ENCODE peak calls at places on chromosomes 12 and 14, in nine cellular contexts. O is breast epithelium, E is hepatocyte, N is WERI-Rb-1, T is heart right ventricle, M is body of pancreas, L is ovary, S is astrocyte, Q is HL-60. K is an unnamed sample.

GRCh38 chr12:64293654-64294364 is 71.7 kb upstream of the KICS2 start:
- DNase-seq in O (no peak), E (no peak), N (no peak), T (no peak), M (no peak), L (no peak), S (no peak), Q (no peak), K (no peak)

GRCh38 chr14:21275261-21275858 is 4.5 kb upstream of the RPGRIP1 start:
- DNase-seq in O (no peak), E (no peak), N (peak; percentile 47), T (no peak), M (no peak), L (no peak), S (no peak), Q (no peak), K (no peak)

GRCh38 chr14:73058923-73059311 is 583 bp downstream of the RBM25 start:
- DNase-seq in O (no peak), E (peak; percentile 49), N (peak; percentile 46), T (peak; percentile 42), M (no peak), L (no peak), S (peak; percentile 18), Q (peak; percentile 49), K (peak; percentile 39)

GRCh38 chr14:69614592-69614991 is 3.2 kb downstream of the SUSD6 start:
- DNase-seq in O (no peak), E (no peak), N (no peak), T (peak; percentile 36), M (no peak), L (no peak), S (no peak), Q (peak; percentile 81), K (peak; percentile 56)

GRCh38 chr14:85466678-85467077 is 63.3 kb upstream of the FLRT2 start:
- DNase-seq in O (no peak), E (no peak), N (no peak), T (no peak), M (no peak), L (no peak), S (no peak), Q (no peak), K (no peak)

GRCh38 chr12:60874091-60874490 is 1278.3 kb downstream of the SLC16A7 start:
- DNase-seq in O (no peak), E (no peak), N (no peak), T (no peak), M (no peak), L (no peak), S (no peak), Q (no peak), K (no peak)

GRCh38 chr12:14665354-14666348 is 30.7 kb downstream of the GUCY2C start:
- DNase-seq in O (no peak), E (no peak), N (no peak), T (no peak), M (no peak), L (no peak), S (no peak), Q (no peak), K (no peak)

GRCh38 chr12:49342914-49343731 is 3.6 kb upstream of the DNAJC22 start:
- DNase-seq in O (no peak), E (peak; percentile 32), N (peak; percentile 33), T (no peak), M (peak; percentile 29), L (no peak), S (no peak), Q (no peak), K (no peak)

GRCh38 chr14:73198253-73198652 is 39.1 kb upstream of the PAPLN start:
- DNase-seq in O (no peak), E (no peak), N (no peak), T (no peak), M (no peak), L (no peak), S (no peak), Q (no peak), K (no peak)

GRCh38 chr12:82964446-82964845 is 277.7 kb downstream of the TMTC2 start:
- DNase-seq in O (no peak), E (peak; percentile 6), N (no peak), T (no peak), M (no peak), L (no peak), S (peak; percentile 1), Q (no peak), K (no peak)

GRCh38 chr14:24430682-24431568 is 1.2 kb downstream of the KHNYN start:
- DNase-seq in O (no peak), E (peak; percentile 64), N (no peak), T (no peak), M (peak; percentile 26), L (peak; percentile 65), S (no peak), Q (peak; percentile 25), K (no peak)

GRCh38 chr12:74105434-74105833 is 432.2 kb upstream of the ATXN7L3B start:
- DNase-seq in O (no peak), E (no peak), N (no peak), T (no peak), M (no peak), L (no peak), S (peak; percentile 11), Q (no peak), K (no peak)

GRCh38 chr12:126033746-126034145 is 968.5 kb downstream of the AACS start:
- DNase-seq in O (no peak), E (peak; percentile 50), N (no peak), T (no peak), M (no peak), L (no peak), S (peak; percentile 3), Q (no peak), K (no peak)

GRCh38 chr12:49974231-49974675 is 1.5 kb downstream of the AQP6 start:
- DNase-seq in O (no peak), E (peak; percentile 80), N (peak; percentile 89), T (peak; percentile 67), M (peak; percentile 77), L (peak; percentile 53), S (peak; percentile 25), Q (no peak), K (peak; percentile 65)

GRCh38 chr14:69708586-69709169 is 58.3 kb upstream of the SRSF5 start:
- DNase-seq in O (no peak), E (no peak), N (peak; percentile 90), T (no peak), M (no peak), L (no peak), S (no peak), Q (no peak), K (no peak)

GRCh38 chr12:11877869-11878780 is 192.6 kb upstream of the BCL2L14 start:
- DNase-seq in O (no peak), E (peak; percentile 70), N (peak; percentile 22), T (peak; percentile 51), M (peak; percentile 64), L (no peak), S (peak; percentile 78), Q (no peak), K (no peak)

GRCh38 chr14:97788364-97788763 is 991.2 kb downstream of the VRK1 start:
- DNase-seq in O (no peak), E (no peak), N (no peak), T (no peak), M (no peak), L (no peak), S (no peak), Q (no peak), K (no peak)

GRCh38 chr14:97948841-97949240 is 1151.7 kb downstream of the VRK1 start:
- DNase-seq in O (no peak), E (no peak), N (no peak), T (no peak), M (no peak), L (no peak), S (no peak), Q (no peak), K (no peak)

GRCh38 chr12:14261861-14262260 is 103.6 kb upstream of the ATF7IP start:
- DNase-seq in O (no peak), E (no peak), N (no peak), T (no peak), M (no peak), L (no peak), S (no peak), Q (no peak), K (no peak)

GRCh38 chr12:57148469-57149308 is 1.3 kb upstream of the LRP1-AS start:
- DNase-seq in O (no peak), E (peak; percentile 68), N (no peak), T (peak; percentile 57), M (peak; percentile 39), L (peak; percentile 77), S (no peak), Q (peak; percentile 72), K (no peak)
- H3K4me3 ChIP-seq in O (no peak overlapping the region), E (no peak overlapping the region), N (no peak overlapping the region), T (no peak overlapping the region), M (no peak overlapping the region), L (no peak overlapping the region), S (no peak overlapping the region), Q (no peak overlapping the region), K (no peak overlapping the region)

GRCh38 chr14:101567252-101567651 is 6.0 kb downstream of the DIO3 start:
- DNase-seq in O (no peak), E (no peak), N (no peak), T (no peak), M (no peak), L (no peak), S (no peak), Q (no peak), K (no peak)
- H3K27ac ChIP-seq in O (no peak overlapping the region), E (no peak overlapping the region), N (no peak overlapping the region), T (no peak overlapping the region), M (no peak overlapping the region), L (no peak overlapping the region), S (no peak overlapping the region), Q (no peak overlapping the region), K (no peak overlapping the region)

GRCh38 chr14:53533384-53533975 is 380.4 kb upstream of the DDHD1 start:
- DNase-seq in O (no peak), E (no peak), N (no peak), T (no peak), M (no peak), L (no peak), S (no peak), Q (no peak), K (no peak)
- H3K4me3 ChIP-seq in O (no peak overlapping the region), E (no peak overlapping the region), N (no peak overlapping the region), T (no peak overlapping the region), M (no peak overlapping the region), L (no peak overlapping the region), S (no peak overlapping the region), Q (no peak overlapping the region), K (no peak overlapping the region)

GRCh38 chr14:68569970-68570409 is 222.9 kb downstream of the ZFP36L1 start:
- DNase-seq in O (no peak), E (no peak), N (no peak), T (no peak), M (peak; percentile 92), L (no peak), S (no peak), Q (no peak), K (no peak)

GRCh38 chr14:68571928-68572525 is 220.8 kb downstream of the ZFP36L1 start:
- DNase-seq in O (no peak), E (no peak), N (no peak), T (no peak), M (no peak), L (peak; percentile 9), S (no peak), Q (no peak), K (no peak)

GRCh38 chr14:68569546-68569908 is 223.3 kb downstream of the ZFP36L1 start:
- DNase-seq in O (no peak), E (no peak), N (no peak), T (no peak), M (no peak), L (no peak), S (no peak), Q (no peak), K (no peak)

GRCh38 chr14:68573126-68573525 is 219.7 kb downstream of the ZFP36L1 start:
- DNase-seq in O (no peak), E (no peak), N (no peak), T (no peak), M (no peak), L (no peak), S (no peak), Q (no peak), K (no peak)

GRCh38 chr14:68571073-68571703 is 221.7 kb downstream of the ZFP36L1 start:
- DNase-seq in O (no peak), E (no peak), N (no peak), T (no peak), M (no peak), L (peak; percentile 3), S (no peak), Q (no peak), K (no peak)
- H3K27ac ChIP-seq in O (peak overlapping the region; percentile 90), E (no peak overlapping the region), N (no peak overlapping the region), T (no peak overlapping the region), M (peak overlapping the region; percentile 99), L (no peak overlapping the region), S (no peak overlapping the region), Q (no peak overlapping the region), K (no peak overlapping the region)